ENCODE peak calls at places on chromosomes 5 and 9, in eight cellular contexts. Y is IMR-90; W is stimulated activated naive B cell treated with anti-CD40 and anti-IgM and Interleukin-4, amounts not matched to agents 10 μg/mL and 1 μg/mL and 100 μg/mL, for 72 hours; D is kidney; T is cardiac muscle cell; Z is nephron progenitor cell; L is mammary epithelial cell; M is adrenal gland. R is an unnamed sample.

GRCh38 chr5:92380069-92380770 is 997.1 kb upstream of the ARRDC3 start:
- DNase-seq in T (no peak), Z (no peak), Y (peak), D (no peak), W (no peak), L (peak), M (no peak), R (no peak)

GRCh38 chr5:145237843-145238242 is 597.3 kb downstream of the PRELID2 start:
- DNase-seq in Z (peak), T (peak), W (no peak), M (peak), Y (peak), D (no peak), L (peak), R (peak)

GRCh38 chr5:34914671-34915138 is 599 bp downstream of the RAD1 start:
- DNase-seq in Z (peak), T (no peak), Y (peak), M (peak), W (no peak), D (peak), L (no peak), R (no peak)

GRCh38 chr9:78562021-78562420 is 265.1 kb downstream of the PSAT1 start:
- DNase-seq in M (no peak), Z (no peak), Y (peak), T (no peak), W (no peak), L (no peak), D (no peak), R (no peak)

GRCh38 chr5:110768138-110768845 is 29.5 kb downstream of the SLC25A46 start:
- DNase-seq in Z (no peak), L (no peak), W (no peak), Y (peak), M (no peak), T (no peak), D (no peak), R (no peak)

GRCh38 chr9:107883496-107884120 is 394.0 kb upstream of the KLF4 start:
- DNase-seq in T (no peak), D (no peak), M (peak), W (peak), Y (no peak), L (no peak), Z (no peak), R (no peak)

GRCh38 chr9:116490321-116490720 is 196.8 kb upstream of the TRIM32 start:
- DNase-seq in W (no peak), T (no peak), D (no peak), M (no peak), Z (no peak), Y (peak), L (peak), R (no peak)

GRCh38 chr5:69035665-69036064 is 58.1 kb upstream of the SLC30A5 start:
- DNase-seq in Z (no peak), W (no peak), D (no peak), L (peak), M (peak), Y (peak), T (no peak), R (no peak)

GRCh38 chr5:81629986-81630385 is 120.9 kb downstream of the SSBP2 start:
- DNase-seq in L (no peak), Z (no peak), W (no peak), Y (peak), D (no peak), M (no peak), T (no peak), R (no peak)

GRCh38 chr5:31361234-31361633 is 167.7 kb downstream of the CDH6 start:
- DNase-seq in Z (no peak), L (peak), W (no peak), D (no peak), M (no peak), T (no peak), Y (peak), R (no peak)

GRCh38 chr9:12699529-12699928 is 6.3 kb downstream of the TYRP1 start:
- DNase-seq in T (peak), L (no peak), Y (peak), W (no peak), M (no peak), D (no peak), Z (no peak), R (no peak)